ENCODE peak calls at places on chromosomes 2 and 18, in four cellular contexts. W is stimulated activated CD8-positive, alpha-beta memory T cell treated with anti-CD3 and anti-CD28 coated beads, Interleukin-2, amount 100 ng/mL, for 1 hour; T is KBM-7; Y is GM23338. S is an unnamed sample.

GRCh38 chr2:203535784-203536590 is 886 bp upstream of the RAPH1 start:
- DNase-seq in T (no peak), W (no peak), Y (peak), S (peak)

GRCh38 chr2:125405816-125406215 is 1250.1 kb upstream of the GYPC start:
- DNase-seq in Y (peak), T (no peak), W (no peak), S (peak)

GRCh38 chr2:86360781-86361180 is 23.4 kb upstream of the REEP1 start:
- DNase-seq in Y (peak), W (no peak), T (no peak), S (no peak)

GRCh38 chr2:114517580-114517979 is 75.1 kb downstream of the DPP10 start:
- DNase-seq in Y (no peak), W (no peak), T (no peak), S (no peak)

GRCh38 chr2:68365087-68365486 is at the start of gene PLEK:
- DNase-seq in W (no peak), T (peak), Y (no peak), S (peak)

GRCh38 chr2:208064220-208064951 is 39.1 kb upstream of the PLEKHM3 start:
- DNase-seq in Y (no peak), T (peak), W (no peak), S (peak)

GRCh38 chr18:67243799-67244587 is 272.5 kb downstream of the DSEL start:
- DNase-seq in T (no peak), W (no peak), Y (no peak), S (no peak)

GRCh38 chr2:73821227-73821626 is 7.5 kb upstream of the STAMBP start:
- DNase-seq in T (peak), Y (no peak), W (no peak), S (no peak)

GRCh38 chr18:73564073-73564472 is 583.6 kb downstream of the FBXO15 start:
- DNase-seq in W (no peak), Y (no peak), T (no peak), S (no peak)

GRCh38 chr2:226910384-226910783 is 74.5 kb downstream of the RHBDD1 start:
- DNase-seq in W (no peak), T (no peak), Y (no peak), S (no peak)

GRCh38 chr2:171822520-171823297 is 71.3 kb downstream of the SLC25A12 start:
- DNase-seq in T (peak), Y (no peak), W (no peak), S (no peak)

GRCh38 chr2:185436787-185437372 is 301.7 kb upstream of the FSIP2 start:
- DNase-seq in Y (no peak), W (no peak), T (no peak), S (no peak)

GRCh38 chr2:96537066-96537733 is 648 bp downstream of the ARID5A start:
- DNase-seq in W (peak), T (peak), Y (peak), S (peak)

GRCh38 chr2:196468394-196468793 is 171.1 kb upstream of the CCDC150 start:
- DNase-seq in W (no peak), T (peak), Y (peak), S (peak)

GRCh38 chr2:54858021-54858681 is 134.7 kb downstream of the EML6 start:
- DNase-seq in T (no peak), Y (no peak), W (no peak), S (no peak)

GRCh38 chr2:219509780-219510511 is 4.3 kb upstream of the ASIC4 start:
- DNase-seq in W (peak), T (peak), Y (peak), S (peak)

GRCh38 chr2:227853204-227853629 is 18.2 kb upstream of the DAW1 start:
- DNase-seq in W (no peak), Y (no peak), T (no peak), S (no peak)

GRCh38 chr2:11387100-11387390 is 42.6 kb upstream of the ROCK2 start:
- DNase-seq in Y (no peak), T (peak), W (no peak), S (no peak)

GRCh38 chr2:95024960-95025405 is 525 bp upstream of the MAL start:
- DNase-seq in W (no peak), Y (peak), T (no peak), S (no peak)

GRCh38 chr2:58054264-58054663 is 7.7 kb downstream of the VRK2 start:
- DNase-seq in W (no peak), Y (no peak), T (no peak), S (no peak)

GRCh38 chr2:132540166-132540565 is 123.6 kb downstream of the GPR39 start:
- DNase-seq in T (no peak), W (no peak), Y (no peak), S (no peak)

GRCh38 chr2:222360146-222360545 is 61.3 kb upstream of the PAX3 start:
- DNase-seq in W (no peak), Y (no peak), T (no peak), S (no peak)

GRCh38 chr2:237689569-237690131 is 62.3 kb downstream of the LRRFIP1 start:
- DNase-seq in T (no peak), W (no peak), Y (no peak), S (no peak)

GRCh38 chr2:125885340-125885739 is 770.6 kb upstream of the GYPC start:
- DNase-seq in W (no peak), T (no peak), Y (no peak), S (no peak)

GRCh38 chr2:240107386-240107785 is 28.7 kb downstream of the COPS9 start:
- DNase-seq in Y (no peak), W (no peak), T (no peak), S (no peak)

GRCh38 chr2:192414794-192415193 is 220.1 kb upstream of the TMEFF2 start:
- DNase-seq in W (no peak), Y (no peak), T (no peak), S (no peak)

GRCh38 chr2:9473308-9473984 is 905 bp upstream of the IAH1 start:
- DNase-seq in W (no peak), Y (peak), T (no peak), S (no peak)

GRCh38 chr2:86172610-86173009 is 22.7 kb downstream of the IMMT start:
- DNase-seq in T (no peak), Y (no peak), W (no peak), S (no peak)

GRCh38 chr2:54839526-54840255 is 116.2 kb downstream of the EML6 start:
- DNase-seq in T (no peak), W (no peak), Y (no peak), S (no peak)

GRCh38 chr2:134181219-134181618 is 72.7 kb upstream of the MGAT5 start:
- DNase-seq in W (peak), T (no peak), Y (no peak), S (no peak)

GRCh38 chr2:60294901-60295590 is 258.4 kb downstream of the BCL11A start:
- DNase-seq in W (no peak), T (no peak), Y (no peak), S (no peak)